ENCODE peak calls at places on chromosomes 6 and 20, in five cellular contexts. One of them, this sample, is unnamed.
A peak's percentile ranks its signal among the peaks of the same experiment; 100 is the strongest.

GRCh38 chr6:70257874-70258273 is 45.0 kb downstream of the COL9A1 start:
- DNase-seq in heart right ventricle: no peak
- DNase-seq in kidney epithelial cell: no peak
- DNase-seq in tibial artery: no peak
- DNase-seq in neural progenitor cell: no peak
- DNase-seq in this sample: no peak

GRCh38 chr20:48625136-48625900 is 202.5 kb downstream of the PREX1 start:
- DNase-seq in neural progenitor cell: no peak
- DNase-seq in tibial artery: no peak
- DNase-seq in heart right ventricle: no peak
- DNase-seq in kidney epithelial cell: no peak
- DNase-seq in this sample: no peak

GRCh38 chr20:35845561-35845960 is 73.7 kb downstream of the PHF20 start:
- DNase-seq in neural progenitor cell: no peak
- DNase-seq in kidney epithelial cell: no peak
- DNase-seq in heart right ventricle: no peak
- DNase-seq in tibial artery: no peak
- DNase-seq in this sample: no peak

GRCh38 chr20:40932436-40932835 is 96.2 kb upstream of the TOP1 start:
- DNase-seq in kidney epithelial cell: no peak
- DNase-seq in neural progenitor cell: no peak
- DNase-seq in heart right ventricle: no peak
- DNase-seq in tibial artery: no peak
- DNase-seq in this sample: no peak

GRCh38 chr6:144416244-144416643 is 131.1 kb downstream of the UTRN start:
- DNase-seq in heart right ventricle: no peak
- DNase-seq in tibial artery: no peak
- DNase-seq in neural progenitor cell: no peak
- DNase-seq in kidney epithelial cell: no peak
- DNase-seq in this sample: no peak

GRCh38 chr6:63923139-63923739 is 287.6 kb downstream of the PHF3 start:
- DNase-seq in kidney epithelial cell: no peak
- DNase-seq in tibial artery: no peak
- DNase-seq in neural progenitor cell: peak; percentile 55
- DNase-seq in heart right ventricle: no peak
- DNase-seq in this sample: no peak

GRCh38 chr20:56160956-56161355 is 87.6 kb upstream of the MC3R start:
- DNase-seq in neural progenitor cell: no peak
- DNase-seq in tibial artery: no peak
- DNase-seq in heart right ventricle: no peak
- DNase-seq in kidney epithelial cell: no peak
- DNase-seq in this sample: no peak

GRCh38 chr6:45724511-45724910 is 291.1 kb downstream of the CLIC5 start:
- DNase-seq in kidney epithelial cell: no peak
- DNase-seq in neural progenitor cell: no peak
- DNase-seq in heart right ventricle: no peak
- DNase-seq in tibial artery: no peak
- DNase-seq in this sample: no peak

GRCh38 chr20:5222919-5223634 is 93.7 kb downstream of the PROKR2 start:
- DNase-seq in neural progenitor cell: peak; percentile 78
- DNase-seq in kidney epithelial cell: peak; percentile 14
- DNase-seq in tibial artery: no peak
- DNase-seq in heart right ventricle: peak; percentile 48
- DNase-seq in this sample: peak; percentile 56

GRCh38 chr6:159977242-159978214 is 8.6 kb downstream of the IGF2R start:
- DNase-seq in heart right ventricle: peak; percentile 85
- DNase-seq in tibial artery: no peak
- DNase-seq in kidney epithelial cell: no peak
- DNase-seq in neural progenitor cell: peak; percentile 19
- DNase-seq in this sample: no peak

GRCh38 chr20:39358052-39358451 is 395.9 kb downstream of the DHX35 start:
- DNase-seq in neural progenitor cell: no peak
- DNase-seq in heart right ventricle: peak; percentile 9
- DNase-seq in kidney epithelial cell: no peak
- DNase-seq in tibial artery: peak; percentile 55
- DNase-seq in this sample: no peak

GRCh38 chr20:49825521-49826033 is 12.9 kb downstream of the SLC9A8 start:
- DNase-seq in neural progenitor cell: no peak
- DNase-seq in tibial artery: no peak
- DNase-seq in heart right ventricle: no peak
- DNase-seq in kidney epithelial cell: no peak
- DNase-seq in this sample: no peak

GRCh38 chr6:33344771-33345697 is 27.5 kb upstream of the ZBTB22 start:
- DNase-seq in kidney epithelial cell: peak; percentile 55
- DNase-seq in heart right ventricle: peak; percentile 65
- DNase-seq in neural progenitor cell: peak; percentile 85
- DNase-seq in tibial artery: peak; percentile 46
- DNase-seq in this sample: peak; percentile 41

GRCh38 chr6:138159246-138159645 is 2.5 kb upstream of the ARFGEF3 start:
- DNase-seq in tibial artery: no peak
- DNase-seq in neural progenitor cell: no peak
- DNase-seq in heart right ventricle: no peak
- DNase-seq in kidney epithelial cell: no peak
- DNase-seq in this sample: no peak

GRCh38 chr6:69061066-69061465 is 426.0 kb downstream of the ADGRB3 start:
- DNase-seq in tibial artery: no peak
- DNase-seq in neural progenitor cell: no peak
- DNase-seq in kidney epithelial cell: peak; percentile 39
- DNase-seq in heart right ventricle: no peak
- DNase-seq in this sample: no peak

GRCh38 chr6:18400831-18401446 is 13.8 kb downstream of the RNF144B start:
- DNase-seq in heart right ventricle: no peak
- DNase-seq in neural progenitor cell: no peak
- DNase-seq in tibial artery: no peak
- DNase-seq in kidney epithelial cell: no peak
- DNase-seq in this sample: no peak

GRCh38 chr6:143556529-143556928 is 45.0 kb upstream of the FUCA2 start:
- DNase-seq in kidney epithelial cell: peak; percentile 51
- DNase-seq in neural progenitor cell: no peak
- DNase-seq in tibial artery: no peak
- DNase-seq in heart right ventricle: no peak
- DNase-seq in this sample: no peak

GRCh38 chr6:152161501-152161900 is 354.0 kb downstream of the ESR1 start:
- DNase-seq in kidney epithelial cell: peak; percentile 14
- DNase-seq in tibial artery: no peak
- DNase-seq in neural progenitor cell: no peak
- DNase-seq in heart right ventricle: no peak
- DNase-seq in this sample: no peak

GRCh38 chr20:51484141-51484815 is 58.2 kb downstream of the NFATC2 start:
- DNase-seq in heart right ventricle: no peak
- DNase-seq in kidney epithelial cell: no peak
- DNase-seq in tibial artery: no peak
- DNase-seq in neural progenitor cell: no peak
- DNase-seq in this sample: no peak

GRCh38 chr6:102114402-102114801 is 720.9 kb downstream of the GRIK2 start:
- DNase-seq in heart right ventricle: no peak
- DNase-seq in kidney epithelial cell: no peak
- DNase-seq in neural progenitor cell: peak; percentile 29
- DNase-seq in tibial artery: no peak
- DNase-seq in this sample: peak; percentile 16
- TF ChIP-seq CTCF in heart right ventricle: no peak
- TF ChIP-seq CTCF in kidney epithelial cell: peak; percentile 33
- TF ChIP-seq CTCF in neural progenitor cell: peak; percentile 59
- TF ChIP-seq CTCF in tibial artery: no peak
- TF ChIP-seq CTCF in this sample: peak; percentile 55

GRCh38 chr20:1177680-1178079 is 7.1 kb downstream of the TMEM74B start:
- DNase-seq in heart right ventricle: no peak
- DNase-seq in tibial artery: no peak
- DNase-seq in neural progenitor cell: peak; percentile 46
- DNase-seq in kidney epithelial cell: no peak
- DNase-seq in this sample: peak; percentile 45
- TF ChIP-seq CTCF in heart right ventricle: no peak
- TF ChIP-seq CTCF in tibial artery: no peak
- TF ChIP-seq CTCF in neural progenitor cell: peak; percentile 47
- TF ChIP-seq CTCF in kidney epithelial cell: no peak
- TF ChIP-seq CTCF in this sample: no peak

GRCh38 chr6:88426005-88426404 is 259.9 kb upstream of the CNR1 start:
- DNase-seq in kidney epithelial cell: no peak
- DNase-seq in neural progenitor cell: no peak
- DNase-seq in heart right ventricle: no peak
- DNase-seq in tibial artery: no peak
- DNase-seq in this sample: no peak

GRCh38 chr6:88428068-88428467 is 261.9 kb upstream of the CNR1 start:
- DNase-seq in tibial artery: no peak
- DNase-seq in neural progenitor cell: no peak
- DNase-seq in heart right ventricle: no peak
- DNase-seq in kidney epithelial cell: no peak
- DNase-seq in this sample: no peak

GRCh38 chr6:88422831-88423230 is 256.7 kb upstream of the CNR1 start:
- DNase-seq in neural progenitor cell: no peak
- DNase-seq in tibial artery: no peak
- DNase-seq in heart right ventricle: no peak
- DNase-seq in kidney epithelial cell: no peak
- DNase-seq in this sample: no peak
- TF ChIP-seq CTCF in neural progenitor cell: peak; percentile 17
- TF ChIP-seq CTCF in tibial artery: no peak
- TF ChIP-seq CTCF in heart right ventricle: no peak
- TF ChIP-seq CTCF in kidney epithelial cell: no peak
- TF ChIP-seq CTCF in this sample: no peak

GRCh38 chr20:7985916-7986315 is 33.6 kb downstream of the TMX4 start:
- DNase-seq in heart right ventricle: no peak
- DNase-seq in neural progenitor cell: no peak
- DNase-seq in kidney epithelial cell: no peak
- DNase-seq in tibial artery: no peak
- DNase-seq in this sample: no peak

GRCh38 chr20:7993703-7994102 is 25.9 kb downstream of the TMX4 start:
- DNase-seq in tibial artery: no peak
- DNase-seq in neural progenitor cell: no peak
- DNase-seq in kidney epithelial cell: no peak
- DNase-seq in heart right ventricle: no peak
- DNase-seq in this sample: no peak

GRCh38 chr20:7984192-7984591 is 35.4 kb downstream of the TMX4 start:
- DNase-seq in kidney epithelial cell: no peak
- DNase-seq in heart right ventricle: no peak
- DNase-seq in tibial artery: no peak
- DNase-seq in neural progenitor cell: peak; percentile 81
- DNase-seq in this sample: no peak

GRCh38 chr20:7993238-7993637 is 26.3 kb downstream of the TMX4 start:
- DNase-seq in tibial artery: no peak
- DNase-seq in kidney epithelial cell: no peak
- DNase-seq in heart right ventricle: no peak
- DNase-seq in neural progenitor cell: no peak
- DNase-seq in this sample: no peak

DNA sequence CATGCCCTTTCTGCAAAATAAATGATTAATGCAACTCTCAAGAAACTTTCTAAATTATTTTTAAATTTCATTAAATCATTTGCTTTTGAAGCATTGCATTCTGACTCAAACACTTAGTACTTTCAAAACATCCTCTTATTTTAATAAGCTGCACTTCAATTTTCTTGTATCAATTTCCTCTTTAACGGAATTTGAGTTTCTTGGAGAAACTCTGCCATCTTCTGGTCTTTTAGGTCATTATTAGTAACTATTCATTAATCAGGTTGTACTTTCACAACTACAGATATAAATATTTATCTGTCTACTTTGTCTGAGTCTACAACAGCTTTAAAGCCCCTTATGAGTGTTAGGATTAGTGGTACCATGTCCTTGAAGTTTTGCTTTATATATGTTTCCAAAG is 30.2 kb downstream of the TMX4 start:
- DNase-seq in kidney epithelial cell: no peak
- DNase-seq in neural progenitor cell: no peak
- DNase-seq in heart right ventricle: no peak
- DNase-seq in tibial artery: no peak
- DNase-seq in this sample: no peak
- TF ChIP-seq CTCF in kidney epithelial cell: no peak
- TF ChIP-seq CTCF in neural progenitor cell: no peak
- TF ChIP-seq CTCF in heart right ventricle: no peak
- TF ChIP-seq CTCF in tibial artery: no peak
- TF ChIP-seq CTCF in this sample: no peak

DNA sequence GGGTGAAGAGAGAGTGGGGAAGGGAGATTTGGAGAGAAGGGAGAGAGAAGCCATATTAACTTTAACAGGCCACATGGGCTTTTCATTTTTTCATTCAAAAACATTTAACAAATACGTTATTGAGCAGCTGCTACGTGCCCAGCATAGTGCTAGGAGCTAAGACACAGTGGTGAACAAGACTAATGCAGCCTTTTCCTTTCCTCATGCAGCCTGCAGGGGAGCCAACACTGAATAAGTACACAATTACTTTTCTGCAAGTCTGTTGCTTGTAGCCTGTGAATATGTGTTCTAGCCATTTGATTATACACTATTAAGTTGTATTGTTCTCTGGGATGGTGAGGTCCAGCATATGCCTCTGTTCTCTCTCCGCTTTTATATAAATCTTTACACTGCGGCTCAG is 1.9 kb upstream of the BLOC1S5 start:
- DNase-seq in neural progenitor cell: no peak
- DNase-seq in heart right ventricle: no peak
- DNase-seq in tibial artery: no peak
- DNase-seq in kidney epithelial cell: no peak
- DNase-seq in this sample: no peak
- TF ChIP-seq CTCF in neural progenitor cell: peak; percentile 12
- TF ChIP-seq CTCF in heart right ventricle: no peak
- TF ChIP-seq CTCF in tibial artery: no peak
- TF ChIP-seq CTCF in kidney epithelial cell: peak; percentile 7
- TF ChIP-seq CTCF in this sample: no peak

DNA sequence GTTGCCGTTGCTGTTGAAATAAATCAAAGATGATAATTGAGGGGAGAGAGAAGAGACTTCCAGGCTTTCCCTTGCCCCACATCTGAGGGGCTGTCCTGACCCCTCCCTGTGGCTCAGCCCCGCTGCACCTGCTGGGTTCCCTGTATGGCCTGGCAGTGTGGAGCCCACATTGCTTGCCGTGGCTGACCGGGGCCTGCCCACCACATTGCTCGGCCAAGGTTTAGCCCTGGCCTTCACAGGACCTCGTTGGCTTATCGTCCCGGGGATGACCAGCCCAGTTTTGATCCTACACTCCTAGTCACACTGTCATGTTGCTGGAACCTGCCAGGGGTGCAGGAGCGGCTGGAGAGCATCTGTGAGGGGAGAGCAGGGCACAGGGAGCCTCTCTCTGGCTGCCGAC is 102.4 kb downstream of the CDH4 start:
- DNase-seq in heart right ventricle: no peak
- DNase-seq in tibial artery: no peak
- DNase-seq in neural progenitor cell: no peak
- DNase-seq in kidney epithelial cell: no peak
- DNase-seq in this sample: no peak
- TF ChIP-seq CTCF in heart right ventricle: no peak
- TF ChIP-seq CTCF in tibial artery: no peak
- TF ChIP-seq CTCF in neural progenitor cell: no peak
- TF ChIP-seq CTCF in kidney epithelial cell: no peak
- TF ChIP-seq CTCF in this sample: no peak

This sample was measured in endothelial cell.